ENCODE peak calls at places on chromosome 19, in eight cellular contexts. A, R, X, Y, H, E, N and I are unnamed samples.

GRCh38 chr19:13118424-13119193 is 545 bp downstream of the NACC1 start:
- DNase-seq in A (no peak), R (peak; percentile 42), X (peak; percentile 38), Y (peak; percentile 91), H (no peak), E (peak; percentile 81), N (no peak), I (no peak)

GRCh38 chr19:7638802-7639465 is 2.0 kb downstream of the STXBP2 start:
- DNase-seq in A (no peak), R (no peak), X (no peak), Y (no peak), H (no peak), E (no peak), N (no peak), I (no peak)

GRCh38 chr19:49017041-49017665 is at the start of gene LHB:
- DNase-seq in A (no peak), R (no peak), X (no peak), Y (no peak), H (no peak), E (no peak), N (no peak), I (no peak)

GRCh38 chr19:2171349-2172145 is 7.8 kb downstream of the DOT1L start:
- DNase-seq in A (no peak), R (peak; percentile 76), X (no peak), Y (peak; percentile 51), H (no peak), E (peak; percentile 60), N (no peak), I (no peak)

GRCh38 chr19:46714523-46715106 is 2.3 kb downstream of the PRKD2 start:
- DNase-seq in A (peak; percentile 80), R (no peak), X (no peak), Y (no peak), H (no peak), E (no peak), N (no peak), I (no peak)

GRCh38 chr19:7862413-7862951 is 11.7 kb downstream of the PRR36 start:
- DNase-seq in A (no peak), R (peak; percentile 66), X (no peak), Y (peak; percentile 97), H (no peak), E (peak; percentile 80), N (peak; percentile 40), I (peak; percentile 35)

GRCh38 chr19:2149980-2150793 is 1.2 kb downstream of the AP3D1 start:
- DNase-seq in A (no peak), R (no peak), X (no peak), Y (peak; percentile 50), H (no peak), E (peak; percentile 62), N (no peak), I (no peak)

GRCh38 chr19:58479736-58480480 is 3.8 kb downstream of the ZNF446 start:
- DNase-seq in A (no peak), R (no peak), X (no peak), Y (no peak), H (no peak), E (no peak), N (no peak), I (no peak)

GRCh38 chr19:55646889-55647731 is 902 bp upstream of the CCDC106 start:
- DNase-seq in A (no peak), R (no peak), X (no peak), Y (no peak), H (no peak), E (no peak), N (no peak), I (no peak)

GRCh38 chr19:39951686-39952085 is 17.3 kb upstream of the FCGBP start:
- DNase-seq in A (no peak), R (no peak), X (peak; percentile 89), Y (no peak), H (no peak), E (no peak), N (peak; percentile 69), I (no peak)

GRCh38 chr19:18279266-18279515 is 2.2 kb downstream of the JUND start:
- DNase-seq in A (no peak), R (no peak), X (no peak), Y (no peak), H (no peak), E (no peak), N (no peak), I (no peak)
- H3K27ac ChIP-seq in A (peak overlapping the region; percentile 100), R (peak overlapping the region; percentile 98), X (peak overlapping the region; percentile 99), Y (peak overlapping the region; percentile 99), H (peak overlapping the region; percentile 100), E (peak overlapping the region; percentile 100), N (peak overlapping the region; percentile 90), I (peak overlapping the region; percentile 99)

GRCh38 chr19:38878575-38879399 is 712 bp upstream of the RINL start:
- DNase-seq in A (no peak), R (no peak), X (no peak), Y (no peak), H (no peak), E (no peak), N (no peak), I (no peak)

GRCh38 chr19:38877781-38878574 is at the start of gene RINL:
- DNase-seq in A (no peak), R (peak; percentile 57), X (no peak), Y (peak; percentile 49), H (no peak), E (peak; percentile 73), N (no peak), I (no peak)

GRCh38 chr19:38880882-38881609 is 3.0 kb upstream of the RINL start:
- DNase-seq in A (no peak), R (no peak), X (no peak), Y (peak; percentile 57), H (no peak), E (no peak), N (no peak), I (no peak)

GRCh38 chr19:38879400-38879751 is 1.3 kb upstream of the RINL start:
- DNase-seq in A (no peak), R (no peak), X (no peak), Y (no peak), H (no peak), E (no peak), N (no peak), I (no peak)

GRCh38 chr19:38880076-38880881 is 2.2 kb upstream of the RINL start:
- DNase-seq in A (no peak), R (no peak), X (no peak), Y (no peak), H (no peak), E (no peak), N (no peak), I (no peak)
- H3K27ac ChIP-seq in A (no peak overlapping the region), R (peak overlapping the region; percentile 54), X (no peak overlapping the region), Y (no peak overlapping the region), H (no peak overlapping the region), E (no peak overlapping the region), N (no peak overlapping the region), I (no peak overlapping the region)

GRCh38 chr19:29320076-29320475 is 107.1 kb upstream of the UQCRFS1 start:
- DNase-seq in A (peak; percentile 19), R (no peak), X (no peak), Y (no peak), H (no peak), E (no peak), N (no peak), I (no peak)
- H3K27ac ChIP-seq in A (no peak overlapping the region), R (no peak overlapping the region), X (no peak overlapping the region), Y (no peak overlapping the region), H (no peak overlapping the region), E (no peak overlapping the region), N (no peak overlapping the region), I (peak overlapping the region; percentile 85)

DNA sequence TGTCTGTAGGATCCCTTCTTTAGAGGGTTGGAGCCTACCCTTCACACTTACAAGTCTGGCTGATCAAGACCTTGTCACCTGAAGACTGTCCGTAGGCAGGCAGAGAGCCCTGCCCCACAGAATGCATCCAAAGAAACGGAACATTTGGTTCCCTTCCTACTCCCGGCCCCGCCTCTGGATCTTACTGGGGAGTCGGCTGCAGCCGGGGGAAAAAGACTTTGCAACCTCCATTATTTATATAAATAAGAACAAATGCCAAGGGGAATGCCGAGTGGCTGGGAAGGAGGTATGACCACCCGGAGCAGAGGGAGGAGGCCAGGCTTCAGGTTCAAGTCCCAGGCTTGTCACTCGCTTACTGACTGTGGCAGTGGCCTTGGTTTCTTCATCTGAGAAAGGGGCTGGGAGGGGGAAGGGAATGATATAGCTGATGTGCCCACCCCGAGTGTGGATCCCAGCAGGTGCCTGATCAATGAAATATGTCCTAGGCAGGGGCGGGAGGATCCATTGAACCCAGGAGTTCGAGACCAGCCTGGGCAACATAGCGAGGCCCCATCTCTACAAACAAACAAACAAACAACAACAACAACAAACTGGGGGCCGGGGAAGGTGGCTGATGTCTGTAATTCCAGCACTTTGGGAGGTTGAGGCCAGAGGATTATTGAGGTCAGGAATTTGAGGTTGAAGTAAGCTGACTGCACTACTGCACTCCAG is 48.7 kb downstream of the RFX2 start:
- DNase-seq in A (peak; percentile 83), R (no peak), X (no peak), Y (no peak), H (no peak), E (no peak), N (no peak), I (no peak)
- H3K27ac ChIP-seq in A (peak overlapping the region; percentile 98), R (no peak overlapping the region), X (peak overlapping the region; percentile 63), Y (peak overlapping the region; percentile 85), H (peak overlapping the region; percentile 64), E (peak overlapping the region; percentile 96), N (no peak overlapping the region), I (no peak overlapping the region)

DNA sequence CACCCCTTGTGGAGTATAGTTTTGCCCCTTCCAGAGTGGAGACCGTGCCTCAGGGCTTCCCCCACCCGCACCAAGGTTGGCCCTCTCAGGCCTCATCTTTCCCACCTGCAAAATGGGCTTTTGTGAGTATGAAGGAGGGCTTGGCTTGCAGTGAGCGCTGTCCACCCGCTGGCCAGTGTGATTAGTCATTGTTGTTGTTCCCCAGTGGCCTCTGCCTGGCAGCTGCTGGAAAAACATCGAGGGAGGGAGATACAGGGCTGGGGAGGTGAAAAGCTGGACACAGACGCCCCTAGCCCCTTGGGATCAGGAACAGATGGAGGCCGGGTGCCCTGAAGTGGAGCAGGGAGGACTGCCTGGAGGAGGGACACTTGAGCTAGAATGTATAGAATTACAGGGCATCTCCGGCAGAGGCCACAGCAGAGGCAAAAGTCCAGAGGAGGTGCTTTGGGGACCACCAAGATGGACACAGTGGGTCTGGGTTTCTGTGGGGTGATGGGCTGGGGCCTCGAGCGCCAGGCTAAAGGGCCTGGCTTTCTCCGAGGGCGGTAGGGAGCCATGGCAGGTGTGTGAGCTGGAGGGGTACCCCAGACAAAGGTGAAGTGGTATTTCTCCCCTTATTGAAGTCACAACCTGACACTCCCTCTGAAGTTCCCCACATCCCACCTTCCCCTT is 3.9 kb upstream of the IL12RB1 start:
- DNase-seq in A (no peak), R (no peak), X (no peak), Y (no peak), H (no peak), E (no peak), N (peak; percentile 55), I (peak; percentile 14)
- H3K27ac ChIP-seq in A (peak overlapping the region; percentile 57), R (peak overlapping the region; percentile 91), X (no peak overlapping the region), Y (peak overlapping the region; percentile 59), H (peak overlapping the region; percentile 76), E (peak overlapping the region; percentile 78), N (no peak overlapping the region), I (peak overlapping the region; percentile 98)